ENCODE peak calls at places on chromosome 22, in seven cellular contexts. S is fibroblast of mammary gland, T is MM.1S, Z is choroid plexus epithelial cell, E is HL-60, O is psoas muscle, L is dorsolateral prefrontal cortex. I is an unnamed sample.

GRCh38 chr22:50190182-50190951 is 4.7 kb downstream of the TRABD start:
- DNase-seq in L (no peak), O (peak), T (peak), S (peak), Z (peak), E (peak), I (peak)

GRCh38 chr22:32202539-32203180 is 2.2 kb downstream of the RFPL2 start:
- DNase-seq in T (peak), Z (peak), L (peak), E (peak), O (no peak), S (peak), I (no peak)

GRCh38 chr22:32205974-32206773 is 1.3 kb upstream of the RFPL2 start:
- DNase-seq in O (no peak), Z (no peak), T (no peak), L (no peak), E (no peak), S (no peak), I (no peak)

GRCh38 chr22:20429254-20430100 is 8.1 kb downstream of the SCARF2 start:
- DNase-seq in O (no peak), S (no peak), E (peak), L (no peak), Z (no peak), T (peak), I (peak)

GRCh38 chr22:35915477-35916013 is 113.1 kb downstream of the RBFOX2 start:
- DNase-seq in E (no peak), Z (peak), S (peak), O (no peak), T (no peak), L (no peak), I (no peak)

GRCh38 chr22:21568207-21569075 is 927 bp downstream of the UBE2L3 start:
- DNase-seq in L (no peak), O (no peak), T (peak), E (peak), S (no peak), Z (peak), I (peak)

GRCh38 chr22:40400173-40400572 is 29.8 kb downstream of the SGSM3 start:
- DNase-seq in E (peak), L (no peak), T (no peak), S (no peak), Z (no peak), O (no peak), I (peak)

GRCh38 chr22:20408891-20409290 is 14.9 kb downstream of the ZNF74 start:
- DNase-seq in S (no peak), L (no peak), T (no peak), O (no peak), Z (no peak), E (no peak), I (no peak)

GRCh38 chr22:32801001-32801435 is 487 bp upstream of the TIMP3 start:
- DNase-seq in O (no peak), S (no peak), E (no peak), L (no peak), Z (peak), T (no peak), I (no peak)

GRCh38 chr22:40000171-40000570 is 5.4 kb downstream of the FAM83F start:
- DNase-seq in Z (no peak), S (no peak), T (no peak), L (no peak), O (no peak), E (no peak), I (no peak)

GRCh38 chr22:48758021-48758561 is 1069.6 kb downstream of the BRD1 start:
- DNase-seq in O (no peak), L (peak), S (no peak), E (no peak), T (no peak), Z (no peak), I (no peak)

GRCh38 chr22:47308886-47309285 is 546.4 kb downstream of the TBC1D22A start:
- DNase-seq in L (no peak), T (no peak), O (no peak), S (no peak), E (no peak), Z (no peak), I (no peak)

GRCh38 chr22:48609279-48609865 is 1218.3 kb downstream of the BRD1 start:
- DNase-seq in E (no peak), T (no peak), O (no peak), L (no peak), S (no peak), Z (no peak), I (no peak)

GRCh38 chr22:22927888-22928665 is 40.5 kb downstream of the IGLL5 start:
- DNase-seq in L (no peak), S (no peak), E (no peak), Z (no peak), T (no peak), O (no peak), I (no peak)

GRCh38 chr22:45251828-45252227 is 11.1 kb upstream of the KIAA0930 start:
- DNase-seq in S (no peak), E (no peak), Z (no peak), T (no peak), L (no peak), O (no peak), I (no peak)

GRCh38 chr22:17423616-17424015 is 54.4 kb downstream of the CECR2 start:
- DNase-seq in E (no peak), S (no peak), T (no peak), L (no peak), Z (no peak), O (no peak), I (no peak)

GRCh38 chr22:41302016-41302767 is 867 bp downstream of the ZC3H7B start:
- DNase-seq in Z (no peak), O (no peak), E (no peak), T (no peak), S (no peak), L (no peak), I (no peak)

GRCh38 chr22:50609599-50609998 is 9.0 kb downstream of the MAPK8IP2 start:
- DNase-seq in L (no peak), T (no peak), O (no peak), Z (no peak), S (no peak), E (no peak), I (no peak)

GRCh38 chr22:49747705-49748104 is 80.0 kb downstream of the BRD1 start:
- DNase-seq in O (no peak), S (no peak), Z (no peak), L (no peak), T (no peak), E (no peak), I (no peak)

GRCh38 chr22:19480789-19481188 is 1.1 kb downstream of the CDC45 start:
- DNase-seq in S (no peak), O (no peak), T (no peak), E (no peak), L (no peak), Z (no peak), I (no peak)

GRCh38 chr22:49142281-49142680 is 685.4 kb downstream of the BRD1 start:
- DNase-seq in T (no peak), L (peak), O (no peak), E (no peak), S (no peak), Z (no peak), I (no peak)

GRCh38 chr22:44443641-44444235 is 54.3 kb downstream of the RTL6 start:
- DNase-seq in E (no peak), O (no peak), T (no peak), S (no peak), Z (no peak), L (no peak), I (peak)

GRCh38 chr22:29003975-29004646 is 57.5 kb downstream of the C22orf31 start:
- DNase-seq in Z (no peak), O (peak), E (no peak), S (no peak), T (no peak), L (no peak), I (no peak)

GRCh38 chr22:24106385-24107381 is 74.6 kb upstream of the SUSD2 start:
- DNase-seq in S (peak), Z (peak), O (no peak), T (peak), L (no peak), E (no peak), I (no peak)

GRCh38 chr22:24108073-24108472 is 73.2 kb upstream of the SUSD2 start:
- DNase-seq in E (no peak), O (no peak), Z (no peak), T (no peak), L (no peak), S (no peak), I (no peak)

GRCh38 chr22:24105661-24106060 is 75.6 kb upstream of the SUSD2 start:
- DNase-seq in S (no peak), T (no peak), Z (no peak), E (no peak), O (no peak), L (peak), I (no peak)

GRCh38 chr22:24109649-24110048 is 71.6 kb upstream of the SUSD2 start:
- DNase-seq in S (no peak), L (no peak), Z (no peak), E (no peak), O (no peak), T (no peak), I (no peak)

GRCh38 chr22:24107668-24108067 is 73.6 kb upstream of the SUSD2 start:
- DNase-seq in S (peak), Z (peak), L (peak), E (no peak), O (peak), T (no peak), I (no peak)
- TF ChIP-seq CTCF in S (peak), Z (peak), L (no peak), E (no peak), O (peak), T (no peak), I (no peak)

GRCh38 chr22:37726240-37726887 is 29.5 kb downstream of the TRIOBP start:
- DNase-seq in S (peak), T (no peak), Z (peak), O (no peak), L (no peak), E (peak), I (no peak)
- TF ChIP-seq CTCF in S (peak), T (peak), Z (peak), O (no peak), L (no peak), E (no peak), I (peak)

GRCh38 chr22:42615092-42615859 is 593 bp upstream of the POLDIP3 start:
- DNase-seq in Z (peak), T (peak), O (peak), S (peak), L (peak), E (peak), I (peak)
- TF ChIP-seq CTCF in Z (no peak), T (no peak), O (no peak), S (no peak), L (no peak), E (no peak), I (no peak)

DNA sequence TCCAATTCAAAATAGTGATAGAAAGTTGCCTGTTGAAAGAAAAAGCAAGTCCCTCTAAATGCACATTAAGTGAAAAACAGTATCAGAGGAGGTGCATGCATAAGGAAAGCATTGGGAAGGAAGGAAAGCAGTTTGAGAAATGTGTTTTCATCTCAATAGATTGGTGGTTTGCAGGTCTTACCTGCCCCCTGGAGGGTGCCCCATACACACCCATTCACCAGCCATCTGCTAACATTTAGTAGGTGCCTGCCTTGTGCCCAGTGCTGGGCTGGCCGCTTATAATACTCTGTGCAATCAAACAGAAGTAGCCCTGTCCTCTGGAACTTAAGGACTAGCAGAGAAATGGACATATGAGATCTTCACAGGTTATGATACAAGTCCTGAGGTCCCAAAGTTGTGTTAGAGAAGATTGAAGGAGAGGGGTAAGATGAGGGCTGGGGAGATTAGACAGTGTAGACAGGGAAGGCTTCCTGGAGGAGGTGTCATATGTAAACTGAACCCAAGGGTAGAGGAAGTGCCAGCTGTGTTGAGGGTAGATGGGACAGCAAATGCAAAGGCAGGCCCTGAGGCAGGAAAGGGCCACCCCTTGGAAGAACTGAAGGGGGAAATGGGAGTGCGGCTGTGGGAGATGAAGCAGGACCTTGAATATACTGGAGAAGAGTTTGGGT is 184.2 kb downstream of the MN1 start:
- DNase-seq in S (no peak), E (no peak), O (no peak), T (no peak), Z (no peak), L (no peak), I (no peak)
- TF ChIP-seq CTCF in S (peak), E (no peak), O (no peak), T (no peak), Z (peak), L (no peak), I (no peak)

GRCh38 chr22:30453731-30454510 is 17.9 kb downstream of the SEC14L3 start:
- DNase-seq in S (no peak), E (peak), Z (peak), L (no peak), T (no peak), O (no peak), I (no peak)
- TF ChIP-seq CTCF in S (no peak), E (no peak), Z (no peak), L (no peak), T (no peak), O (no peak), I (no peak)

GRCh38 chr22:43288378-43288777 is 54.8 kb downstream of the SCUBE1 start:
- DNase-seq in T (no peak), S (no peak), L (no peak), E (no peak), Z (no peak), O (no peak), I (no peak)

GRCh38 chr22:43288807-43289417 is 54.3 kb downstream of the SCUBE1 start:
- DNase-seq in O (no peak), T (no peak), S (no peak), L (no peak), E (no peak), Z (no peak), I (no peak)

GRCh38 chr22:43289551-43289963 is 53.6 kb downstream of the SCUBE1 start:
- DNase-seq in E (peak), L (no peak), O (no peak), S (no peak), T (no peak), Z (peak), I (no peak)

GRCh38 chr22:43291381-43291780 is 51.8 kb downstream of the SCUBE1 start:
- DNase-seq in L (no peak), E (no peak), S (no peak), O (no peak), T (no peak), Z (no peak), I (no peak)

DNA sequence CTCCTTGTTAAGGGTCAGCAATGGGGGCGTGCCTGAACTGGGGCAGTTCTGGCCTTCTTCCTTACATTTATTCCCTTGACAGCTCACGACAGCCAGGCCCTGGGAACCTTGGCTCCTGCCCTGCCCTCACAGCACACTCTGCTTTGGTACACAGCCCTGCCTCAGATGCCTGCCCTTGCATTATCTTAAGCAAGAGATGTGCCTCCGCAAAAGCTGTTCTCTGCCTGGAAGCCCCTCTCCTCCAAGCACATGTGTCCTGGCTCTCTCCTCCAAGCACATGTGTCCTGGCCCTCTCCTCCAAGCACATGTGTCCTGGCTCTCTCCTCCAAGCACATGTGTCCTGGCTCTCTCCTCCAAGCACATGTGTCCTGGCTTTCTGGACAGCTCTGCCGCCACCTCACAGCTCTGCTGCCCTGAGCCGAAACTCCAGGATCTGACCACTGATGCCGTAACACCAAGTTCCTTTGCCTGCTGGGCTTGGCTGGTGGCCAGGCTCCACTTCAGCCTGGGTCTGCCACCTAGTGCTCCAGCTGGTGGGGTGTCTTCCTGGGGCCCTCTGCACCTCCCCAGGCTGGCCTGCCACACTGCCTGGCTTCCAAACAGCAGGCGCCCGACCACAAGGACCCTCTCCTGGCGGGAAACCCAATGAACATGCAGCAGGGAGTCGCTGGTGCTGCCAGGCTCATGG is 53.1 kb downstream of the SCUBE1 start:
- DNase-seq in O (peak), Z (peak), E (peak), L (no peak), T (no peak), S (peak), I (no peak)
- TF ChIP-seq CTCF in O (no peak), Z (peak), E (no peak), L (no peak), T (no peak), S (no peak), I (no peak)

GRCh38 chr22:30667486-30668305 is at the start of gene DUSP18:
- DNase-seq in S (peak), Z (peak), L (peak), E (peak), O (peak), T (peak), I (peak)
- TF ChIP-seq CTCF in S (no peak), Z (peak), L (peak), E (no peak), O (peak), T (peak), I (peak)

GRCh38 chr22:25489947-25490346 is 74.5 kb upstream of the GRK3 start:
- DNase-seq in Z (no peak), E (no peak), T (no peak), S (no peak), O (no peak), L (no peak), I (no peak)
- TF ChIP-seq CTCF in Z (no peak), E (no peak), T (no peak), S (no peak), O (no peak), L (no peak), I (no peak)